ENCODE peak calls at places on chromosomes 13 and 19, in six cellular contexts. One of them, this sample, is unnamed.

GRCh38 chr19:50975766-50976165 is 6.4 kb upstream of the KLK6 start:
- DNase-seq in Right ventricle myocardium superior: no peak
- DNase-seq in kidney glomerular epithelial cell: no peak
- DNase-seq in cardiac fibroblast: no peak
- DNase-seq in Panc1: no peak
- DNase-seq in stimulated activated CD4-positive, alpha-beta T cell treated with anti-CD3 and anti-CD28 coated beads, Interleukin-2, amount 100 ng/mL, for 4 hours: no peak
- DNase-seq in this sample: no peak

GRCh38 chr13:91247768-91248167 is 99.7 kb upstream of the MIR17HG start:
- DNase-seq in Right ventricle myocardium superior: no peak
- DNase-seq in kidney glomerular epithelial cell: no peak
- DNase-seq in cardiac fibroblast: no peak
- DNase-seq in Panc1: no peak
- DNase-seq in stimulated activated CD4-positive, alpha-beta T cell treated with anti-CD3 and anti-CD28 coated beads, Interleukin-2, amount 100 ng/mL, for 4 hours: no peak
- DNase-seq in this sample: no peak

GRCh38 chr13:38872693-38873092 is 117.9 kb downstream of the STOML3 start:
- DNase-seq in Right ventricle myocardium superior: peak; percentile 53
- DNase-seq in kidney glomerular epithelial cell: peak; percentile 15
- DNase-seq in cardiac fibroblast: peak; percentile 46
- DNase-seq in Panc1: peak; percentile 13
- DNase-seq in stimulated activated CD4-positive, alpha-beta T cell treated with anti-CD3 and anti-CD28 coated beads, Interleukin-2, amount 100 ng/mL, for 4 hours: peak; percentile 3
- DNase-seq in this sample: peak; percentile 47

GRCh38 chr13:34627499-34627898 is 314.6 kb upstream of the NBEA start:
- DNase-seq in Right ventricle myocardium superior: no peak
- DNase-seq in kidney glomerular epithelial cell: no peak
- DNase-seq in cardiac fibroblast: no peak
- DNase-seq in Panc1: no peak
- DNase-seq in stimulated activated CD4-positive, alpha-beta T cell treated with anti-CD3 and anti-CD28 coated beads, Interleukin-2, amount 100 ng/mL, for 4 hours: no peak
- DNase-seq in this sample: no peak

GRCh38 chr19:22945560-22945959 is 57.4 kb downstream of the ZNF728 start:
- DNase-seq in Right ventricle myocardium superior: no peak
- DNase-seq in kidney glomerular epithelial cell: no peak
- DNase-seq in cardiac fibroblast: peak; percentile 16
- DNase-seq in Panc1: no peak
- DNase-seq in stimulated activated CD4-positive, alpha-beta T cell treated with anti-CD3 and anti-CD28 coated beads, Interleukin-2, amount 100 ng/mL, for 4 hours: no peak
- DNase-seq in this sample: no peak

GRCh38 chr19:12834976-12835757 is 788 bp upstream of the RTBDN start:
- DNase-seq in Right ventricle myocardium superior: no peak
- DNase-seq in kidney glomerular epithelial cell: no peak
- DNase-seq in cardiac fibroblast: peak; percentile 15
- DNase-seq in Panc1: no peak
- DNase-seq in stimulated activated CD4-positive, alpha-beta T cell treated with anti-CD3 and anti-CD28 coated beads, Interleukin-2, amount 100 ng/mL, for 4 hours: no peak
- DNase-seq in this sample: peak; percentile 57

GRCh38 chr13:44870456-44870929 is 118.8 kb downstream of the NUFIP1 start:
- DNase-seq in Right ventricle myocardium superior: peak; percentile 76
- DNase-seq in kidney glomerular epithelial cell: no peak
- DNase-seq in cardiac fibroblast: no peak
- DNase-seq in Panc1: no peak
- DNase-seq in stimulated activated CD4-positive, alpha-beta T cell treated with anti-CD3 and anti-CD28 coated beads, Interleukin-2, amount 100 ng/mL, for 4 hours: no peak
- DNase-seq in this sample: peak; percentile 78

GRCh38 chr19:408441-409005 is 424 bp downstream of the C2CD4C start:
- DNase-seq in Right ventricle myocardium superior: no peak
- DNase-seq in kidney glomerular epithelial cell: no peak
- DNase-seq in cardiac fibroblast: no peak
- DNase-seq in Panc1: no peak
- DNase-seq in stimulated activated CD4-positive, alpha-beta T cell treated with anti-CD3 and anti-CD28 coated beads, Interleukin-2, amount 100 ng/mL, for 4 hours: no peak
- DNase-seq in this sample: peak; percentile 43